ENCODE peak calls at places on chromosomes 7 and 10, in seven cellular contexts. I, K, B, Z, D, O and R are unnamed samples.

GRCh38 chr10:129741280-129741977 is 222.6 kb downstream of the EBF3 start:
- DNase-seq in I (peak), K (no peak), B (no peak), Z (no peak), D (no peak), O (peak), R (no peak)

GRCh38 chr10:13099144-13099665 is 758 bp upstream of the OPTN start:
- DNase-seq in I (no peak), K (peak), B (no peak), Z (peak), D (no peak), O (peak), R (peak)

GRCh38 chr7:47586925-47587324 is 5.0 kb upstream of the TNS3 start:
- DNase-seq in I (no peak), K (no peak), B (no peak), Z (no peak), D (no peak), O (no peak), R (no peak)

GRCh38 chr10:8055420-8056349 is 1.2 kb downstream of the GATA3 start:
- DNase-seq in I (no peak), K (no peak), B (no peak), Z (peak), D (no peak), O (no peak), R (no peak)

GRCh38 chr10:78866731-78867554 is 201.8 kb upstream of the ZMIZ1 start:
- DNase-seq in I (peak), K (no peak), B (no peak), Z (no peak), D (no peak), O (no peak), R (no peak)

GRCh38 chr7:127413326-127413725 is 20.8 kb upstream of the ZNF800 start:
- DNase-seq in I (no peak), K (no peak), B (no peak), Z (no peak), D (no peak), O (no peak), R (no peak)

GRCh38 chr7:938546-939185 is 15.8 kb downstream of the ADAP1 start:
- DNase-seq in I (no peak), K (no peak), B (no peak), Z (no peak), D (peak), O (no peak), R (peak)

GRCh38 chr10:99993994-99994689 is 15.6 kb downstream of the DNMBP start:
- DNase-seq in I (peak), K (peak), B (peak), Z (no peak), D (peak), O (no peak), R (peak)

GRCh38 chr7:149727053-149727452 is 46.3 kb downstream of the ZNF467 start:
- DNase-seq in I (no peak), K (no peak), B (no peak), Z (no peak), D (peak), O (no peak), R (no peak)

GRCh38 chr7:43637114-43637806 is 54.4 kb downstream of the STK17A start:
- DNase-seq in I (no peak), K (no peak), B (peak), Z (peak), D (no peak), O (no peak), R (no peak)

GRCh38 chr7:85750454-85750949 is 563.6 kb upstream of the SEMA3D start:
- DNase-seq in I (no peak), K (no peak), B (peak), Z (peak), D (no peak), O (peak), R (peak)

GRCh38 chr10:77537720-77538373 is 99.8 kb downstream of the KCNMA1 start:
- DNase-seq in I (no peak), K (no peak), B (peak), Z (no peak), D (no peak), O (no peak), R (no peak)

GRCh38 chr7:45506059-45506458 is 68.1 kb upstream of the ADCY1 start:
- DNase-seq in I (no peak), K (no peak), B (no peak), Z (no peak), D (no peak), O (no peak), R (no peak)

GRCh38 chr7:29345590-29345989 is 151.0 kb downstream of the CHN2 start:
- DNase-seq in I (no peak), K (no peak), B (peak), Z (peak), D (peak), O (peak), R (peak)

GRCh38 chr7:7563813-7564212 is 2.9 kb upstream of the MIOS start:
- DNase-seq in I (no peak), K (no peak), B (no peak), Z (no peak), D (no peak), O (no peak), R (no peak)
- H3K27ac ChIP-seq in I (no peak), K (no peak), B (no peak), Z (peak), D (peak), O (no peak), R (peak)

GRCh38 chr7:55177589-55178261 is 158.9 kb downstream of the EGFR start:
- DNase-seq in I (no peak), K (no peak), B (peak), Z (no peak), D (no peak), O (peak), R (no peak)
- H3K27ac ChIP-seq in I (peak), K (no peak), B (no peak), Z (no peak), D (no peak), O (no peak), R (peak)

GRCh38 chr10:116849271-116850057 is at the start of gene ENO4:
- DNase-seq in I (peak), K (no peak), B (peak), Z (peak), D (peak), O (peak), R (peak)

GRCh38 chr10:116848912-116849270 is 408 bp upstream of the ENO4 start:
- DNase-seq in I (no peak), K (no peak), B (no peak), Z (no peak), D (no peak), O (no peak), R (no peak)

GRCh38 chr10:116852246-116852645 is 2.9 kb downstream of the ENO4 start:
- DNase-seq in I (no peak), K (no peak), B (no peak), Z (no peak), D (no peak), O (no peak), R (no peak)

GRCh38 chr10:116848032-116848911 is 1.0 kb upstream of the ENO4 start:
- DNase-seq in I (no peak), K (no peak), B (peak), Z (peak), D (no peak), O (peak), R (no peak)

GRCh38 chr10:116850058-116850611 is 836 bp downstream of the ENO4 start:
- DNase-seq in I (no peak), K (no peak), B (no peak), Z (no peak), D (no peak), O (no peak), R (no peak)
- H3K27ac ChIP-seq in I (peak), K (no peak), B (no peak), Z (no peak), D (peak), O (peak), R (peak)

GRCh38 chr10:103837370-103838094 is 17.8 kb downstream of the SH3PXD2A start:
- DNase-seq in I (no peak), K (no peak), B (no peak), Z (no peak), D (no peak), O (no peak), R (no peak)

GRCh38 chr10:103839513-103839864 is 15.9 kb downstream of the SH3PXD2A start:
- DNase-seq in I (no peak), K (no peak), B (no peak), Z (no peak), D (no peak), O (no peak), R (no peak)

GRCh38 chr10:103839867-103840746 is 15.3 kb downstream of the SH3PXD2A start:
- DNase-seq in I (peak), K (no peak), B (no peak), Z (no peak), D (peak), O (peak), R (no peak)

GRCh38 chr10:103838095-103838395 is 17.3 kb downstream of the SH3PXD2A start:
- DNase-seq in I (no peak), K (no peak), B (no peak), Z (no peak), D (no peak), O (no peak), R (no peak)

GRCh38 chr10:103838851-103839512 is 16.4 kb downstream of the SH3PXD2A start:
- DNase-seq in I (no peak), K (no peak), B (no peak), Z (no peak), D (no peak), O (no peak), R (no peak)
- H3K27ac ChIP-seq in I (no peak), K (no peak), B (no peak), Z (no peak), D (no peak), O (no peak), R (no peak)

GRCh38 chr7:121076350-121077164 is 88.0 kb downstream of the CPED1 start:
- DNase-seq in I (no peak), K (no peak), B (peak), Z (peak), D (no peak), O (no peak), R (no peak)
- H3K27ac ChIP-seq in I (no peak), K (no peak), B (peak), Z (no peak), D (no peak), O (no peak), R (no peak)

GRCh38 chr10:68333905-68334431 is 1.2 kb upstream of the PBLD start:
- DNase-seq in I (no peak), K (no peak), B (no peak), Z (no peak), D (no peak), O (no peak), R (no peak)
- H3K27ac ChIP-seq in I (no peak), K (no peak), B (peak), Z (peak), D (peak), O (no peak), R (no peak)

GRCh38 chr10:58266826-58267712 is 625 bp downstream of the IPMK start:
- DNase-seq in I (peak), K (peak), B (peak), Z (peak), D (peak), O (peak), R (peak)
- H3K27ac ChIP-seq in I (peak), K (peak), B (peak), Z (peak), D (peak), O (peak), R (peak)